ENCODE peak calls at places on chromosomes 11 and 22, in ten cellular contexts. One of them, this sample, is unnamed.

GRCh38 chr11:1203505-1204271 is 19.2 kb upstream of the MUC5B start:
- DNase-seq in CD4-positive, CD25-positive, alpha-beta regulatory T cell: no peak
- DNase-seq in NCI-H2171: no peak
- DNase-seq in neural crest cell: no peak
- DNase-seq in OCI-M1: no peak
- DNase-seq in amygdala: no peak
- DNase-seq in stimulated activated CD8-positive, alpha-beta memory T cell treated with anti-CD3 and anti-CD28 coated beads, Interleukin-4, amount 100 ng/mL, for 24 hours: no peak
- DNase-seq in HT1080: no peak
- DNase-seq in GM18507: no peak
- DNase-seq in MV-4-11: no peak
- DNase-seq in this sample: no peak

GRCh38 chr11:9808943-9809342 is 145.1 kb downstream of the SWAP70 start:
- DNase-seq in CD4-positive, CD25-positive, alpha-beta regulatory T cell: no peak
- DNase-seq in NCI-H2171: no peak
- DNase-seq in neural crest cell: no peak
- DNase-seq in OCI-M1: no peak
- DNase-seq in amygdala: no peak
- DNase-seq in stimulated activated CD8-positive, alpha-beta memory T cell treated with anti-CD3 and anti-CD28 coated beads, Interleukin-4, amount 100 ng/mL, for 24 hours: no peak
- DNase-seq in HT1080: peak; percentile 47
- DNase-seq in GM18507: no peak
- DNase-seq in MV-4-11: peak; percentile 77
- DNase-seq in this sample: no peak

GRCh38 chr11:452203-452744 is 2.2 kb downstream of the PTDSS2 start:
- DNase-seq in CD4-positive, CD25-positive, alpha-beta regulatory T cell: no peak
- DNase-seq in NCI-H2171: no peak
- DNase-seq in neural crest cell: no peak
- DNase-seq in OCI-M1: no peak
- DNase-seq in amygdala: no peak
- DNase-seq in stimulated activated CD8-positive, alpha-beta memory T cell treated with anti-CD3 and anti-CD28 coated beads, Interleukin-4, amount 100 ng/mL, for 24 hours: no peak
- DNase-seq in HT1080: no peak
- DNase-seq in GM18507: no peak
- DNase-seq in MV-4-11: no peak
- DNase-seq in this sample: no peak

GRCh38 chr11:9568854-9569587 is 4.4 kb upstream of the WEE1 start:
- DNase-seq in CD4-positive, CD25-positive, alpha-beta regulatory T cell: peak; percentile 17
- DNase-seq in NCI-H2171: no peak
- DNase-seq in neural crest cell: no peak
- DNase-seq in OCI-M1: peak; percentile 63
- DNase-seq in amygdala: no peak
- DNase-seq in stimulated activated CD8-positive, alpha-beta memory T cell treated with anti-CD3 and anti-CD28 coated beads, Interleukin-4, amount 100 ng/mL, for 24 hours: no peak
- DNase-seq in HT1080: peak; percentile 67
- DNase-seq in GM18507: no peak
- DNase-seq in MV-4-11: peak; percentile 63
- DNase-seq in this sample: no peak

GRCh38 chr11:100855466-100856067 is 168.5 kb downstream of the ARHGAP42 start:
- DNase-seq in CD4-positive, CD25-positive, alpha-beta regulatory T cell: peak; percentile 18
- DNase-seq in NCI-H2171: peak; percentile 28
- DNase-seq in neural crest cell: no peak
- DNase-seq in OCI-M1: peak; percentile 71
- DNase-seq in amygdala: no peak
- DNase-seq in stimulated activated CD8-positive, alpha-beta memory T cell treated with anti-CD3 and anti-CD28 coated beads, Interleukin-4, amount 100 ng/mL, for 24 hours: no peak
- DNase-seq in HT1080: peak; percentile 47
- DNase-seq in GM18507: no peak
- DNase-seq in MV-4-11: peak; percentile 26
- DNase-seq in this sample: peak; percentile 71

GRCh38 chr11:55714982-55715888 is 53.2 kb downstream of the OR4C6 start:
- DNase-seq in CD4-positive, CD25-positive, alpha-beta regulatory T cell: no peak
- DNase-seq in NCI-H2171: no peak
- DNase-seq in neural crest cell: no peak
- DNase-seq in OCI-M1: peak; percentile 67
- DNase-seq in amygdala: no peak
- DNase-seq in stimulated activated CD8-positive, alpha-beta memory T cell treated with anti-CD3 and anti-CD28 coated beads, Interleukin-4, amount 100 ng/mL, for 24 hours: no peak
- DNase-seq in HT1080: peak; percentile 39
- DNase-seq in GM18507: no peak
- DNase-seq in MV-4-11: no peak
- DNase-seq in this sample: no peak

GRCh38 chr11:66986178-66986545 is 11.1 kb downstream of the C11orf86 start:
- DNase-seq in CD4-positive, CD25-positive, alpha-beta regulatory T cell: no peak
- DNase-seq in NCI-H2171: no peak
- DNase-seq in neural crest cell: no peak
- DNase-seq in OCI-M1: no peak
- DNase-seq in amygdala: no peak
- DNase-seq in stimulated activated CD8-positive, alpha-beta memory T cell treated with anti-CD3 and anti-CD28 coated beads, Interleukin-4, amount 100 ng/mL, for 24 hours: no peak
- DNase-seq in HT1080: no peak
- DNase-seq in GM18507: no peak
- DNase-seq in MV-4-11: no peak
- DNase-seq in this sample: no peak

GRCh38 chr11:5004429-5005274 is 10.0 kb downstream of the OR51L1 start:
- DNase-seq in CD4-positive, CD25-positive, alpha-beta regulatory T cell: peak; percentile 46
- DNase-seq in NCI-H2171: no peak
- DNase-seq in neural crest cell: peak; percentile 53
- DNase-seq in OCI-M1: peak; percentile 85
- DNase-seq in amygdala: no peak
- DNase-seq in stimulated activated CD8-positive, alpha-beta memory T cell treated with anti-CD3 and anti-CD28 coated beads, Interleukin-4, amount 100 ng/mL, for 24 hours: no peak
- DNase-seq in HT1080: peak; percentile 44
- DNase-seq in GM18507: no peak
- DNase-seq in MV-4-11: peak; percentile 46
- DNase-seq in this sample: peak; percentile 1

GRCh38 chr11:112128483-112129121 is 35.3 kb downstream of the IL18 start:
- DNase-seq in CD4-positive, CD25-positive, alpha-beta regulatory T cell: no peak
- DNase-seq in NCI-H2171: peak; percentile 24
- DNase-seq in neural crest cell: no peak
- DNase-seq in OCI-M1: no peak
- DNase-seq in amygdala: no peak
- DNase-seq in stimulated activated CD8-positive, alpha-beta memory T cell treated with anti-CD3 and anti-CD28 coated beads, Interleukin-4, amount 100 ng/mL, for 24 hours: no peak
- DNase-seq in HT1080: peak; percentile 92
- DNase-seq in GM18507: no peak
- DNase-seq in MV-4-11: no peak
- DNase-seq in this sample: peak; percentile 18

GRCh38 chr11:71342116-71342515 is 89.7 kb upstream of the SHANK2 start:
- DNase-seq in CD4-positive, CD25-positive, alpha-beta regulatory T cell: no peak
- DNase-seq in NCI-H2171: no peak
- DNase-seq in neural crest cell: no peak
- DNase-seq in OCI-M1: no peak
- DNase-seq in amygdala: no peak
- DNase-seq in stimulated activated CD8-positive, alpha-beta memory T cell treated with anti-CD3 and anti-CD28 coated beads, Interleukin-4, amount 100 ng/mL, for 24 hours: no peak
- DNase-seq in HT1080: peak; percentile 14
- DNase-seq in GM18507: no peak
- DNase-seq in MV-4-11: no peak
- DNase-seq in this sample: no peak

GRCh38 chr11:3944198-3944597 is 88.7 kb downstream of the STIM1 start:
- DNase-seq in CD4-positive, CD25-positive, alpha-beta regulatory T cell: no peak
- DNase-seq in NCI-H2171: no peak
- DNase-seq in neural crest cell: no peak
- DNase-seq in OCI-M1: no peak
- DNase-seq in amygdala: no peak
- DNase-seq in stimulated activated CD8-positive, alpha-beta memory T cell treated with anti-CD3 and anti-CD28 coated beads, Interleukin-4, amount 100 ng/mL, for 24 hours: no peak
- DNase-seq in HT1080: no peak
- DNase-seq in GM18507: no peak
- DNase-seq in MV-4-11: no peak
- DNase-seq in this sample: peak; percentile 49

GRCh38 chr11:115325523-115325922 is 178.7 kb downstream of the CADM1 start:
- DNase-seq in CD4-positive, CD25-positive, alpha-beta regulatory T cell: no peak
- DNase-seq in NCI-H2171: no peak
- DNase-seq in neural crest cell: no peak
- DNase-seq in OCI-M1: no peak
- DNase-seq in amygdala: no peak
- DNase-seq in stimulated activated CD8-positive, alpha-beta memory T cell treated with anti-CD3 and anti-CD28 coated beads, Interleukin-4, amount 100 ng/mL, for 24 hours: no peak
- DNase-seq in HT1080: no peak
- DNase-seq in GM18507: no peak
- DNase-seq in MV-4-11: no peak
- DNase-seq in this sample: no peak

GRCh38 chr22:38843201-38843715 is 570 bp downstream of the NPTXR start:
- DNase-seq in CD4-positive, CD25-positive, alpha-beta regulatory T cell: peak; percentile 74
- DNase-seq in NCI-H2171: peak; percentile 69
- DNase-seq in neural crest cell: peak; percentile 53
- DNase-seq in OCI-M1: no peak
- DNase-seq in amygdala: peak; percentile 48
- DNase-seq in stimulated activated CD8-positive, alpha-beta memory T cell treated with anti-CD3 and anti-CD28 coated beads, Interleukin-4, amount 100 ng/mL, for 24 hours: peak; percentile 33
- DNase-seq in HT1080: peak; percentile 71
- DNase-seq in GM18507: no peak
- DNase-seq in MV-4-11: peak; percentile 51
- DNase-seq in this sample: peak; percentile 49

GRCh38 chr11:71097506-71098240 is 154.7 kb downstream of the SHANK2 start:
- DNase-seq in CD4-positive, CD25-positive, alpha-beta regulatory T cell: no peak
- DNase-seq in NCI-H2171: no peak
- DNase-seq in neural crest cell: no peak
- DNase-seq in OCI-M1: no peak
- DNase-seq in amygdala: no peak
- DNase-seq in stimulated activated CD8-positive, alpha-beta memory T cell treated with anti-CD3 and anti-CD28 coated beads, Interleukin-4, amount 100 ng/mL, for 24 hours: no peak
- DNase-seq in HT1080: no peak
- DNase-seq in GM18507: no peak
- DNase-seq in MV-4-11: no peak
- DNase-seq in this sample: no peak

GRCh38 chr22:39212721-39213376 is 31.9 kb downstream of the PDGFB start:
- DNase-seq in CD4-positive, CD25-positive, alpha-beta regulatory T cell: no peak
- DNase-seq in NCI-H2171: no peak
- DNase-seq in neural crest cell: no peak
- DNase-seq in OCI-M1: no peak
- DNase-seq in amygdala: no peak
- DNase-seq in stimulated activated CD8-positive, alpha-beta memory T cell treated with anti-CD3 and anti-CD28 coated beads, Interleukin-4, amount 100 ng/mL, for 24 hours: no peak
- DNase-seq in HT1080: peak; percentile 71
- DNase-seq in GM18507: no peak
- DNase-seq in MV-4-11: peak; percentile 91
- DNase-seq in this sample: no peak

GRCh38 chr11:27296406-27296994 is 66.5 kb downstream of the CCDC34 start:
- DNase-seq in CD4-positive, CD25-positive, alpha-beta regulatory T cell: peak; percentile 17
- DNase-seq in NCI-H2171: peak; percentile 49
- DNase-seq in neural crest cell: no peak
- DNase-seq in OCI-M1: peak; percentile 69
- DNase-seq in amygdala: no peak
- DNase-seq in stimulated activated CD8-positive, alpha-beta memory T cell treated with anti-CD3 and anti-CD28 coated beads, Interleukin-4, amount 100 ng/mL, for 24 hours: no peak
- DNase-seq in HT1080: peak; percentile 39
- DNase-seq in GM18507: no peak
- DNase-seq in MV-4-11: peak; percentile 30
- DNase-seq in this sample: peak; percentile 14

GRCh38 chr22:23578306-23578705 is 1.8 kb downstream of the IGLL1 start:
- DNase-seq in CD4-positive, CD25-positive, alpha-beta regulatory T cell: no peak
- DNase-seq in NCI-H2171: no peak
- DNase-seq in neural crest cell: no peak
- DNase-seq in OCI-M1: no peak
- DNase-seq in amygdala: no peak
- DNase-seq in stimulated activated CD8-positive, alpha-beta memory T cell treated with anti-CD3 and anti-CD28 coated beads, Interleukin-4, amount 100 ng/mL, for 24 hours: no peak
- DNase-seq in HT1080: no peak
- DNase-seq in GM18507: no peak
- DNase-seq in MV-4-11: no peak
- DNase-seq in this sample: no peak

GRCh38 chr11:297666-298405 is 1.5 kb downstream of the IFITM5 start:
- DNase-seq in CD4-positive, CD25-positive, alpha-beta regulatory T cell: peak; percentile 61
- DNase-seq in NCI-H2171: no peak
- DNase-seq in neural crest cell: no peak
- DNase-seq in OCI-M1: peak; percentile 95
- DNase-seq in amygdala: no peak
- DNase-seq in stimulated activated CD8-positive, alpha-beta memory T cell treated with anti-CD3 and anti-CD28 coated beads, Interleukin-4, amount 100 ng/mL, for 24 hours: no peak
- DNase-seq in HT1080: no peak
- DNase-seq in GM18507: no peak
- DNase-seq in MV-4-11: peak; percentile 95
- DNase-seq in this sample: no peak

This sample was measured in hippocampal formation.